ENCODE peak calls at places on chromosomes 2 and 18, in six cellular contexts. D is ACHN, R is HTR-8/SVneo, V is midbrain, O is ureter, I is brain microvascular endothelial cell. A is an unnamed sample.
A peak's percentile ranks its signal among the peaks of the same experiment; 100 is the strongest.

GRCh38 chr2:40304340-40304739 is 147.6 kb downstream of the SLC8A1 start:
- DNase-seq in D (no peak), R (no peak), V (no peak), O (no peak), I (no peak), A (no peak)

GRCh38 chr2:217868911-217869334 is 133.9 kb downstream of the TNS1 start:
- DNase-seq in D (no peak), R (peak; percentile 78), V (no peak), O (no peak), I (no peak), A (no peak)

GRCh38 chr18:5305835-5306234 is 10.3 kb upstream of the ZBTB14 start:
- DNase-seq in D (no peak), R (no peak), V (no peak), O (no peak), I (no peak), A (no peak)

GRCh38 chr2:231397011-231397927 is 1.8 kb downstream of the B3GNT7 start:
- DNase-seq in D (no peak), R (no peak), V (no peak), O (no peak), I (no peak), A (no peak)

GRCh38 chr2:101063352-101063751 is 61.3 kb downstream of the RPL31 start:
- DNase-seq in D (peak; percentile 62), R (no peak), V (no peak), O (no peak), I (peak; percentile 22), A (no peak)

GRCh38 chr18:54358495-54358793 is 738 bp downstream of the C18orf54 start:
- DNase-seq in D (peak; percentile 37), R (no peak), V (peak; percentile 35), O (no peak), I (peak; percentile 19), A (peak; percentile 29)

GRCh38 chr18:48897531-48897930 is 53.2 kb downstream of the SMAD7 start:
- DNase-seq in D (no peak), R (no peak), V (no peak), O (no peak), I (no peak), A (no peak)

GRCh38 chr18:48019557-48019956 is 89.1 kb upstream of the SMAD2 start:
- DNase-seq in D (no peak), R (no peak), V (no peak), O (peak; percentile 33), I (no peak), A (no peak)